ENCODE peak calls at places on chromosome 1, in four cellular contexts. H, Y, W and C are unnamed samples.

GRCh38 chr1:171948491-171948890 is 107.2 kb downstream of the DNM3 start:
- DNase-seq in H (no peak), W (no peak), Y (no peak), C (no peak)

GRCh38 chr1:33008051-33008914 is 28.4 kb downstream of the AK2 start:
- DNase-seq in W (no peak), H (no peak), Y (peak; percentile 50), C (no peak)

GRCh38 chr1:153585009-153585408 is 19.4 kb upstream of the S100A2 start:
- DNase-seq in W (no peak), H (no peak), Y (no peak), C (no peak)

GRCh38 chr1:8955367-8955766 is 9.7 kb downstream of the CA6 start:
- DNase-seq in W (no peak), H (no peak), Y (no peak), C (no peak)

GRCh38 chr1:167706931-167707877 is 14.6 kb upstream of the MPZL1 start:
- DNase-seq in W (no peak), Y (no peak), H (no peak), C (no peak)

GRCh38 chr1:72050551-72050950 is 231.8 kb downstream of the NEGR1 start:
- DNase-seq in Y (no peak), H (no peak), W (no peak), C (no peak)

GRCh38 chr1:63068626-63069025 is 253.7 kb upstream of the FOXD3 start:
- DNase-seq in Y (no peak), H (no peak), W (no peak), C (no peak)

GRCh38 chr1:101474039-101474665 is 237.3 kb downstream of the S1PR1 start:
- DNase-seq in W (peak; percentile 34), H (no peak), Y (peak; percentile 7), C (no peak)

GRCh38 chr1:185291647-185292046 is 25.4 kb downstream of the IVNS1ABP start:
- DNase-seq in H (no peak), Y (peak; percentile 80), W (peak; percentile 55), C (no peak)

GRCh38 chr1:167488786-167489185 is 29.5 kb downstream of the CD247 start:
- DNase-seq in W (no peak), Y (no peak), H (no peak), C (no peak)

GRCh38 chr1:68128157-68128556 is 77.7 kb upstream of the DIRAS3 start:
- DNase-seq in Y (no peak), H (peak; percentile 5), W (peak; percentile 7), C (no peak)

GRCh38 chr1:109089242-109090015 is 1.1 kb upstream of the TMEM167B start:
- DNase-seq in Y (peak; percentile 58), H (no peak), W (peak; percentile 95), C (no peak)

GRCh38 chr1:184253921-184254320 is 132.9 kb upstream of the C1orf21 start:
- DNase-seq in H (no peak), W (no peak), Y (no peak), C (no peak)

GRCh38 chr1:86507935-86508582 is 38.8 kb upstream of the CLCA4 start:
- DNase-seq in Y (peak; percentile 17), H (no peak), W (peak; percentile 33), C (no peak)

DNA sequence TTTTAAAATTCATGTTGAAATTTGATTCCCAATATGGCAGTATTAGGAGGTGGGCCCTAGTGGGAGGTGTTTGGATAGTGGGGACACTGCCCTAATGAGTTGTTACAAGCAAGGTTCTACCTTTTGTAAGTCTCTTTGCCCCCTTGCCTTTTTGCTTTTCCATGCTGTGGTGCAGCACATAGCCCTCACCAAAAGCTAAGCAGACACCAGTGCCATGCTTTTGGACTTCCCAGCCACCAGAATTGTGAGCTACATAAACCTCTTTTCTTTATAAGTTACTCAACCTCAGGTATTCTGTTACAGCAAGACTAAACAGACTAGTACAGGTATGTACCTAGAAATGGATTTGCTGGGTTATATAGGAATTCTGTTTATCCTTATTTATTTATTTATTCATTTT is 13.7 kb downstream of the ZMYM4 start:
- DNase-seq in H (no peak), Y (no peak), W (no peak), C (no peak)
- TF ChIP-seq SPI1 in H (no peak), Y (no peak), W (no peak), C (no peak)

GRCh38 chr1:79568411-79568810 is 561.9 kb upstream of the ADGRL4 start:
- DNase-seq in Y (no peak), W (no peak), H (no peak), C (no peak)
- TF ChIP-seq SPI1 in Y (no peak), W (no peak), H (no peak), C (no peak)

GRCh38 chr1:54997711-54997986 is 1.1 kb upstream of the BSND start:
- DNase-seq in W (no peak), H (no peak), Y (no peak), C (no peak)

GRCh38 chr1:54996359-54996868 is 2.3 kb upstream of the BSND start:
- DNase-seq in W (peak; percentile 90), H (no peak), Y (peak; percentile 71), C (peak; percentile 97)

GRCh38 chr1:54998100-54998499 is 633 bp upstream of the BSND start:
- DNase-seq in W (no peak), Y (no peak), H (no peak), C (no peak)

GRCh38 chr1:54995835-54996234 is 2.9 kb upstream of the BSND start:
- DNase-seq in Y (no peak), H (no peak), W (no peak), C (no peak)

DNA sequence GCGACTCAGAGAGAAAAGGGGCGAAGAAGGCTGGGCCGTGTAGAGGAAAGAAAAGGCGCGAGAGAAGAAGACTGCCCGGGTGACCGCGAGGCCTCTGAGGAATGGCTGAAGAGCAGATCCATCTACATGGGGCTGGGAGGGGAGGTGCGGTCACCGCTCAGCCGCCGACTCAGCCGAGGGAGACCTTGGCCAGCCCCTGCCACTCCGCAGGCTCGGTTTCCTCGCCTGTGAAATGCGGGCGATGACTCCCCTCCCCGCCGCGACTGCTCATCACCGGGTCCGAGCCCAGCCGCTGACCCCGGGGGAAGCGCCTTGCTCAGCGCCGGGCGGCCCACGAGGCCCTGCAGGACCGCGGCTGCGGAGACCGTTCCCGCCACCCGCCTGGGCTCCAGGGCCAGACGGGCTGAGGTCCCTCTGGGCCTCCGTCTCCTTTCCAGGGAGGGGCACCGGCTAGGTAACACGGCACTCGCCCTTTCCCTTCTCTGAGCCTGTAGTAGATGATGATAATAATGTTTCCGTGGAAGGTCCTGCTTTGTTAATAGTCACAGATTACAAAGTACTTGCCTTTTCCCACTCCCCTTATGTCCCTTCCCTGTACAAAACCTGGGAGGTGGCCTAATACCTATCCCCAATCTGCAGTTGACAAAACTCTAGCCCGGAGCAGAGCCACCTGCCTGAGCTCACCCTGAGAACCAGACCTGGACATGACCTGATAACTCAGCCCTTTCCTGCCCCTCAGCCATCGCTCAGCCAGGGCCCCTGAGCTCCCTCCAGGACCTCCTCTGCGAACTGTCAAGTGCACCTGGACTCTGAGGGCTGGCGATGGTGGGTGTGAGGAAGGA is 1.6 kb upstream of the BSND start:
- DNase-seq in Y (no peak), W (no peak), H (no peak), C (no peak)
- TF ChIP-seq SPI1 in Y (no peak), W (no peak), H (no peak), C (no peak)

GRCh38 chr1:22958556-22958955 is 14.1 kb downstream of the LACTBL1 start:
- DNase-seq in W (no peak), Y (no peak), H (no peak), C (no peak)

GRCh38 chr1:22962558-22962957 is 10.1 kb downstream of the LACTBL1 start:
- DNase-seq in W (no peak), Y (no peak), H (no peak), C (no peak)

GRCh38 chr1:22966309-22966708 is 6.4 kb downstream of the LACTBL1 start:
- DNase-seq in H (no peak), W (no peak), Y (no peak), C (no peak)

GRCh38 chr1:22959545-22960360 is 12.9 kb downstream of the LACTBL1 start:
- DNase-seq in Y (no peak), W (no peak), H (no peak), C (no peak)

GRCh38 chr1:22963044-22963677 is 9.5 kb downstream of the LACTBL1 start:
- DNase-seq in W (no peak), Y (no peak), H (no peak), C (no peak)
- TF ChIP-seq SPI1 in W (no peak), Y (no peak), H (no peak), C (no peak)

GRCh38 chr1:110540891-110541685 is 22.1 kb upstream of the KCNA10 start:
- DNase-seq in Y (no peak), H (no peak), W (no peak), C (no peak)

GRCh38 chr1:110541996-110542395 is 23.0 kb upstream of the KCNA10 start:
- DNase-seq in W (no peak), H (no peak), Y (no peak), C (no peak)

GRCh38 chr1:110545492-110545891 is 26.5 kb upstream of the KCNA10 start:
- DNase-seq in H (no peak), Y (no peak), W (no peak), C (no peak)

GRCh38 chr1:110544753-110545152 is 25.8 kb upstream of the KCNA10 start:
- DNase-seq in H (no peak), Y (no peak), W (no peak), C (no peak)

GRCh38 chr1:110542730-110543129 is 23.8 kb upstream of the KCNA10 start:
- DNase-seq in W (peak; percentile 46), H (no peak), Y (peak; percentile 14), C (no peak)
- TF ChIP-seq SPI1 in W (peak; percentile 38), H (no peak), Y (peak; percentile 40), C (no peak)

DNA sequence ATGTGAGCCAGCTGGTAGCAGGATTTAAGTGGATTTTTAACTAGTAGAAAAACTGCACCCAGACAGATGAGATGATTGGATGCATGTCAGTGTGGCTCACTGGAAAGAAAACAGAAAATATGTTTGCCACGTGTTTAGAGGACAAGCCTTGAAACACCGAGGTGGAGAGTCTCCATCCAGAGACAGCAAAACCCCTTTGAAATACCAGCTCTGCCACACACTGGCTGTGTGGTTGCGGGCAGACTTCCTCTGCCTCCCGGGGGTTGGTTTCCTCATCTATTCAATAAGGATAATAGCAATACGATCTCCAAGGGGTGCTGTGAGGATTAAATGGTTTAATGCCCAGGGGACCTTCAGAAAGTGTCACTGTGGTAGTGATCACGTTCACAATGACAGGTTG is 67.2 kb upstream of the PARP1 start:
- DNase-seq in Y (peak; percentile 4), H (no peak), W (no peak), C (no peak)
- TF ChIP-seq SPI1 in Y (peak; percentile 9), H (no peak), W (no peak), C (no peak)

GRCh38 chr1:84613026-84613425 is 38.8 kb upstream of the CTBS start:
- DNase-seq in H (no peak), Y (no peak), W (no peak), C (no peak)
- TF ChIP-seq SPI1 in H (no peak), Y (no peak), W (no peak), C (no peak)